ENCODE peak calls at places on chromosome 9, in ten cellular contexts. One of them, this sample, is unnamed. For H3K4me1, the result is how much of the 10 kb centered on the place peaks cover.

GRCh38 chr9:131731237-131731995 is 8.5 kb downstream of the RAPGEF1 start:
- DNase-seq in fibroblast of lung: peak
- DNase-seq in Karpas-422: no peak
- DNase-seq in tibial artery: no peak
- DNase-seq in BE2C: no peak
- DNase-seq in adrenal gland: no peak
- DNase-seq in left ventricle myocardium inferior: no peak
- DNase-seq in CD8-positive, alpha-beta T cell: no peak
- DNase-seq in upper lobe of right lung: no peak
- DNase-seq in right lobe of liver: no peak
- DNase-seq in this sample: no peak

GRCh38 chr9:132745911-132746709 is 75.8 kb downstream of the GTF3C4 start:
- DNase-seq in fibroblast of lung: no peak
- DNase-seq in Karpas-422: no peak
- DNase-seq in tibial artery: no peak
- DNase-seq in BE2C: no peak
- DNase-seq in adrenal gland: no peak
- DNase-seq in left ventricle myocardium inferior: no peak
- DNase-seq in CD8-positive, alpha-beta T cell: no peak
- DNase-seq in upper lobe of right lung: peak
- DNase-seq in right lobe of liver: peak
- DNase-seq in this sample: peak

GRCh38 chr9:89911721-89912604 is 307.2 kb downstream of the GADD45G start:
- DNase-seq in fibroblast of lung: peak
- DNase-seq in Karpas-422: no peak
- DNase-seq in tibial artery: no peak
- DNase-seq in BE2C: no peak
- DNase-seq in adrenal gland: no peak
- DNase-seq in left ventricle myocardium inferior: no peak
- DNase-seq in CD8-positive, alpha-beta T cell: no peak
- DNase-seq in upper lobe of right lung: no peak
- DNase-seq in right lobe of liver: no peak
- DNase-seq in this sample: no peak

GRCh38 chr9:36268007-36268427 is 9.8 kb upstream of the GNE start:
- DNase-seq in fibroblast of lung: peak
- DNase-seq in Karpas-422: no peak
- DNase-seq in tibial artery: no peak
- DNase-seq in BE2C: no peak
- DNase-seq in adrenal gland: no peak
- DNase-seq in left ventricle myocardium inferior: no peak
- DNase-seq in CD8-positive, alpha-beta T cell: no peak
- DNase-seq in upper lobe of right lung: no peak
- DNase-seq in right lobe of liver: no peak
- DNase-seq in this sample: no peak

GRCh38 chr9:102124465-102124864 is 386.0 kb upstream of the GRIN3A start:
- DNase-seq in fibroblast of lung: no peak
- DNase-seq in Karpas-422: no peak
- DNase-seq in tibial artery: no peak
- DNase-seq in BE2C: peak
- DNase-seq in adrenal gland: no peak
- DNase-seq in left ventricle myocardium inferior: no peak
- DNase-seq in CD8-positive, alpha-beta T cell: no peak
- DNase-seq in upper lobe of right lung: no peak
- DNase-seq in right lobe of liver: no peak
- DNase-seq in this sample: no peak

GRCh38 chr9:85142461-85143401 is 473.2 kb downstream of the NTRK2 start:
- DNase-seq in fibroblast of lung: peak
- DNase-seq in Karpas-422: peak
- DNase-seq in tibial artery: peak
- DNase-seq in BE2C: no peak
- DNase-seq in adrenal gland: peak
- DNase-seq in left ventricle myocardium inferior: peak
- DNase-seq in CD8-positive, alpha-beta T cell: no peak
- DNase-seq in upper lobe of right lung: no peak
- DNase-seq in right lobe of liver: no peak
- DNase-seq in this sample: no peak

GRCh38 chr9:114538241-114538640 is 33.0 kb upstream of the WHRN start:
- DNase-seq in fibroblast of lung: no peak
- DNase-seq in Karpas-422: peak
- DNase-seq in tibial artery: no peak
- DNase-seq in BE2C: no peak
- DNase-seq in adrenal gland: no peak
- DNase-seq in left ventricle myocardium inferior: no peak
- DNase-seq in CD8-positive, alpha-beta T cell: peak
- DNase-seq in upper lobe of right lung: no peak
- DNase-seq in right lobe of liver: no peak
- DNase-seq in this sample: no peak

GRCh38 chr9:131240047-131240921 is 36.0 kb downstream of the FAM78A start:
- DNase-seq in fibroblast of lung: no peak
- DNase-seq in Karpas-422: no peak
- DNase-seq in tibial artery: no peak
- DNase-seq in BE2C: no peak
- DNase-seq in adrenal gland: no peak
- DNase-seq in left ventricle myocardium inferior: no peak
- DNase-seq in CD8-positive, alpha-beta T cell: no peak
- DNase-seq in upper lobe of right lung: no peak
- DNase-seq in right lobe of liver: no peak
- DNase-seq in this sample: no peak

GRCh38 chr9:121550569-121551512 is 51.2 kb upstream of the GGTA1 start:
- DNase-seq in fibroblast of lung: peak
- DNase-seq in Karpas-422: peak
- DNase-seq in tibial artery: peak
- DNase-seq in BE2C: peak
- DNase-seq in adrenal gland: peak
- DNase-seq in left ventricle myocardium inferior: peak
- DNase-seq in CD8-positive, alpha-beta T cell: peak
- DNase-seq in upper lobe of right lung: peak
- DNase-seq in right lobe of liver: peak
- DNase-seq in this sample: peak

GRCh38 chr9:23717505-23717904 is 108.5 kb downstream of the ELAVL2 start:
- DNase-seq in fibroblast of lung: no peak
- DNase-seq in Karpas-422: no peak
- DNase-seq in tibial artery: no peak
- DNase-seq in BE2C: no peak
- DNase-seq in adrenal gland: no peak
- DNase-seq in left ventricle myocardium inferior: no peak
- DNase-seq in CD8-positive, alpha-beta T cell: no peak
- DNase-seq in upper lobe of right lung: no peak
- DNase-seq in right lobe of liver: no peak
- DNase-seq in this sample: no peak

GRCh38 chr9:110919609-110920008 is 118.7 kb downstream of the LPAR1 start:
- DNase-seq in fibroblast of lung: peak
- DNase-seq in Karpas-422: no peak
- DNase-seq in tibial artery: no peak
- DNase-seq in BE2C: no peak
- DNase-seq in adrenal gland: no peak
- DNase-seq in left ventricle myocardium inferior: no peak
- DNase-seq in CD8-positive, alpha-beta T cell: no peak
- DNase-seq in upper lobe of right lung: no peak
- DNase-seq in right lobe of liver: no peak
- DNase-seq in this sample: no peak

GRCh38 chr9:31597977-31598376 is 786.5 kb upstream of the ACO1 start:
- DNase-seq in fibroblast of lung: peak
- DNase-seq in Karpas-422: no peak
- DNase-seq in tibial artery: no peak
- DNase-seq in BE2C: no peak
- DNase-seq in adrenal gland: no peak
- DNase-seq in left ventricle myocardium inferior: no peak
- DNase-seq in CD8-positive, alpha-beta T cell: no peak
- DNase-seq in upper lobe of right lung: no peak
- DNase-seq in right lobe of liver: no peak
- DNase-seq in this sample: no peak

GRCh38 chr9:126661122-126661520 is 47.4 kb downstream of the LMX1B start:
- DNase-seq in fibroblast of lung: no peak
- DNase-seq in Karpas-422: no peak
- DNase-seq in tibial artery: no peak
- DNase-seq in BE2C: no peak
- DNase-seq in adrenal gland: no peak
- DNase-seq in left ventricle myocardium inferior: no peak
- DNase-seq in CD8-positive, alpha-beta T cell: no peak
- DNase-seq in upper lobe of right lung: no peak
- DNase-seq in right lobe of liver: no peak
- DNase-seq in this sample: no peak

GRCh38 chr9:120876842-120877240 is at the start of gene PHF19:
- DNase-seq in fibroblast of lung: peak
- DNase-seq in Karpas-422: peak
- DNase-seq in tibial artery: peak
- DNase-seq in BE2C: peak
- DNase-seq in adrenal gland: no peak
- DNase-seq in left ventricle myocardium inferior: peak
- DNase-seq in CD8-positive, alpha-beta T cell: no peak
- DNase-seq in upper lobe of right lung: peak
- DNase-seq in right lobe of liver: no peak
- DNase-seq in this sample: peak

GRCh38 chr9:9997585-9997984 is 615.2 kb downstream of the PTPRD start:
- DNase-seq in fibroblast of lung: no peak
- DNase-seq in Karpas-422: no peak
- DNase-seq in tibial artery: no peak
- DNase-seq in BE2C: no peak
- DNase-seq in adrenal gland: no peak
- DNase-seq in left ventricle myocardium inferior: no peak
- DNase-seq in CD8-positive, alpha-beta T cell: no peak
- DNase-seq in upper lobe of right lung: no peak
- DNase-seq in right lobe of liver: no peak
- DNase-seq in this sample: no peak
- H3K4me3 ChIP-seq in fibroblast of lung: no peak
- H3K4me3 ChIP-seq in Karpas-422: no peak
- H3K4me3 ChIP-seq in tibial artery: no peak
- H3K4me3 ChIP-seq in BE2C: no peak
- H3K4me3 ChIP-seq in adrenal gland: no peak
- H3K4me3 ChIP-seq in left ventricle myocardium inferior: no peak
- H3K4me3 ChIP-seq in CD8-positive, alpha-beta T cell: no peak
- H3K4me3 ChIP-seq in upper lobe of right lung: no peak
- H3K4me3 ChIP-seq in right lobe of liver: no peak
- H3K4me3 ChIP-seq in this sample: no peak

DNA sequence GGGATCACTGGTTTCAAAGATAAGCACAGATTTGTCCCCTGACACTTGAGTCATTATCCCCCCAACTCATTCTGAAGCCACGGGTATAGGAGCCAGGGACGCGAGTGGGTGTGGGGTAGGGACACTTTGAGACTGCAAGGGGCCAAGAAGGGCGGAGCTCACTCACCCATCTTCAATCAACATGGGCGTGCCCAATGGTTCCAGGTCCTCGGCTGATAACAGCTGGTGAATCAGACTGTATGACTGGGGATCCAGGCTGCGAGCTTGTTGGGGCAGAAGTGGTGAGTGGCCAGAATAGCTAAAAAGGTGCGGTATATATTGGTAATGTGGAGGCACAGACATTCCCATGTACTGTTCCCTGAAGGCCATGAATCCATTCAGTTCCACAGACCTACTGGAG is 30.7 kb upstream of the NR5A1 start:
- DNase-seq in fibroblast of lung: no peak
- DNase-seq in Karpas-422: peak
- DNase-seq in tibial artery: no peak
- DNase-seq in BE2C: no peak
- DNase-seq in adrenal gland: no peak
- DNase-seq in left ventricle myocardium inferior: no peak
- DNase-seq in CD8-positive, alpha-beta T cell: no peak
- DNase-seq in upper lobe of right lung: no peak
- DNase-seq in right lobe of liver: no peak
- DNase-seq in this sample: no peak
- H3K4me1 ChIP-seq in fibroblast of lung: under half
- H3K4me1 ChIP-seq in Karpas-422: under half
- H3K4me1 ChIP-seq in tibial artery: under half
- H3K4me1 ChIP-seq in BE2C: under half
- H3K4me1 ChIP-seq in adrenal gland: under half
- H3K4me1 ChIP-seq in left ventricle myocardium inferior: under half
- H3K4me1 ChIP-seq in CD8-positive, alpha-beta T cell: under half
- H3K4me1 ChIP-seq in upper lobe of right lung: under half
- H3K4me1 ChIP-seq in right lobe of liver: under half
- H3K4me1 ChIP-seq in this sample: under half

GRCh38 chr9:137025120-137025966 is 2.7 kb downstream of the ABCA2 start:
- DNase-seq in fibroblast of lung: no peak
- DNase-seq in Karpas-422: peak
- DNase-seq in tibial artery: no peak
- DNase-seq in BE2C: peak
- DNase-seq in adrenal gland: no peak
- DNase-seq in left ventricle myocardium inferior: no peak
- DNase-seq in CD8-positive, alpha-beta T cell: no peak
- DNase-seq in upper lobe of right lung: no peak
- DNase-seq in right lobe of liver: peak
- DNase-seq in this sample: no peak

GRCh38 chr9:137027369-137028012 is 546 bp downstream of the ABCA2 start:
- DNase-seq in fibroblast of lung: peak
- DNase-seq in Karpas-422: no peak
- DNase-seq in tibial artery: no peak
- DNase-seq in BE2C: peak
- DNase-seq in adrenal gland: peak
- DNase-seq in left ventricle myocardium inferior: no peak
- DNase-seq in CD8-positive, alpha-beta T cell: no peak
- DNase-seq in upper lobe of right lung: no peak
- DNase-seq in right lobe of liver: no peak
- DNase-seq in this sample: no peak

GRCh38 chr9:137028013-137028280 is at the start of gene ABCA2:
- DNase-seq in fibroblast of lung: peak
- DNase-seq in Karpas-422: no peak
- DNase-seq in tibial artery: no peak
- DNase-seq in BE2C: no peak
- DNase-seq in adrenal gland: no peak
- DNase-seq in left ventricle myocardium inferior: no peak
- DNase-seq in CD8-positive, alpha-beta T cell: no peak
- DNase-seq in upper lobe of right lung: no peak
- DNase-seq in right lobe of liver: no peak
- DNase-seq in this sample: no peak

GRCh38 chr9:137026384-137026783 is 1.7 kb downstream of the ABCA2 start:
- DNase-seq in fibroblast of lung: no peak
- DNase-seq in Karpas-422: no peak
- DNase-seq in tibial artery: no peak
- DNase-seq in BE2C: no peak
- DNase-seq in adrenal gland: no peak
- DNase-seq in left ventricle myocardium inferior: no peak
- DNase-seq in CD8-positive, alpha-beta T cell: no peak
- DNase-seq in upper lobe of right lung: no peak
- DNase-seq in right lobe of liver: no peak
- DNase-seq in this sample: no peak

DNA sequence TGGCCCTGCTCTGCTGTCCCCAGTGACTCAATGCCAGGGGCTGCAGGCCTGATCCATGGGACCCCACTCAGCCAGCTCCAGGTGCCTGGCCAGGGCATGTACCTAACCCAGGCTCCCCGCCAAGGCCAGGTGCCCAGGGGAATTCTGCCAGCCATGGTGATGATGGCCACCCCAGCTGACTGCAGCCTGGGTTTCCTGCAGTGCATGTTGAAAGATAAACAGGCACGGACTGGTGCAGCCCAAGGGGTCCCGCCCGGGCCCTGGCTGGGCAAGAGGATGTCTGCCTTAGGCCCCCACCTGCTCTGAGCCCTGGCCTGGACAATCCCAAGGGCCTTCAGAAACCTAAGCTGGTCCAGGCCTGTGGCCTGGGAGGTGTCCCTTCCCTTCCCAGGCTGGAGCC is 1.2 kb downstream of the ABCA2 start:
- DNase-seq in fibroblast of lung: no peak
- DNase-seq in Karpas-422: no peak
- DNase-seq in tibial artery: no peak
- DNase-seq in BE2C: peak
- DNase-seq in adrenal gland: no peak
- DNase-seq in left ventricle myocardium inferior: no peak
- DNase-seq in CD8-positive, alpha-beta T cell: no peak
- DNase-seq in upper lobe of right lung: no peak
- DNase-seq in right lobe of liver: peak
- DNase-seq in this sample: no peak
- H3K4me3 ChIP-seq in fibroblast of lung: no peak
- H3K4me3 ChIP-seq in Karpas-422: no peak
- H3K4me3 ChIP-seq in tibial artery: peak
- H3K4me3 ChIP-seq in BE2C: peak
- H3K4me3 ChIP-seq in adrenal gland: no peak
- H3K4me3 ChIP-seq in left ventricle myocardium inferior: peak
- H3K4me3 ChIP-seq in CD8-positive, alpha-beta T cell: peak
- H3K4me3 ChIP-seq in upper lobe of right lung: peak
- H3K4me3 ChIP-seq in right lobe of liver: peak
- H3K4me3 ChIP-seq in this sample: no peak

GRCh38 chr9:136856541-136857141 is 4.5 kb downstream of the MAMDC4 start:
- DNase-seq in fibroblast of lung: no peak
- DNase-seq in Karpas-422: no peak
- DNase-seq in tibial artery: peak
- DNase-seq in BE2C: peak
- DNase-seq in adrenal gland: peak
- DNase-seq in left ventricle myocardium inferior: peak
- DNase-seq in CD8-positive, alpha-beta T cell: no peak
- DNase-seq in upper lobe of right lung: no peak
- DNase-seq in right lobe of liver: no peak
- DNase-seq in this sample: peak
- H3K4me1 ChIP-seq in fibroblast of lung: under half
- H3K4me1 ChIP-seq in Karpas-422: under half
- H3K4me1 ChIP-seq in tibial artery: under half
- H3K4me1 ChIP-seq in BE2C: under half
- H3K4me1 ChIP-seq in adrenal gland: under half
- H3K4me1 ChIP-seq in left ventricle myocardium inferior: under half
- H3K4me1 ChIP-seq in CD8-positive, alpha-beta T cell: under half
- H3K4me1 ChIP-seq in upper lobe of right lung: under half
- H3K4me1 ChIP-seq in right lobe of liver: under half
- H3K4me1 ChIP-seq in this sample: under half

This sample was measured in left lung.